ENCODE peak calls at places on chromosomes 2 and 18, in ten cellular contexts. V is fibroblast of mammary gland, O is spleen, U is SK-N-SH, J is left ventricle myocardium inferior, M is choroid plexus epithelial cell, X is astrocyte of the spinal cord, P is thoracic aorta, W is right atrium auricular region, T is lower lobe of right lung. G is an unnamed sample.

GRCh38 chr2:134282638-134283400 is 28.9 kb downstream of the MGAT5 start:
- DNase-seq in V (no peak), O (no peak), U (no peak), J (no peak), M (no peak), X (no peak), P (no peak), W (no peak), T (no peak), G (no peak)

GRCh38 chr2:158457092-158457825 is 507 bp downstream of the PKP4 start:
- DNase-seq in V (peak), O (peak), U (peak), J (peak), M (peak), X (peak), P (no peak), W (no peak), T (peak), G (peak)

GRCh38 chr2:43387092-43388062 is 161.0 kb upstream of the ZFP36L2 start:
- DNase-seq in V (peak), O (no peak), U (no peak), J (no peak), M (peak), X (peak), P (no peak), W (no peak), T (no peak), G (no peak)

GRCh38 chr2:85999131-85999831 is 106.4 kb downstream of the POLR1A start:
- DNase-seq in V (no peak), O (peak), U (no peak), J (no peak), M (peak), X (peak), P (no peak), W (no peak), T (no peak), G (no peak)

GRCh38 chr2:98356729-98357128 is 10.5 kb downstream of the CNGA3 start:
- DNase-seq in V (no peak), O (no peak), U (no peak), J (no peak), M (no peak), X (no peak), P (no peak), W (no peak), T (no peak), G (no peak)

GRCh38 chr2:102144128-102144527 is 1.6 kb downstream of the IL1R1 start:
- DNase-seq in V (peak), O (no peak), U (no peak), J (no peak), M (peak), X (no peak), P (no peak), W (no peak), T (no peak), G (no peak)

GRCh38 chr2:8515390-8515761 is 166.5 kb upstream of the ID2 start:
- DNase-seq in V (no peak), O (peak), U (no peak), J (no peak), M (no peak), X (no peak), P (no peak), W (no peak), T (no peak), G (no peak)

GRCh38 chr18:26540041-26540628 is 8.2 kb downstream of the KCTD1 start:
- DNase-seq in V (peak), O (no peak), U (no peak), J (no peak), M (no peak), X (no peak), P (no peak), W (no peak), T (no peak), G (no peak)

GRCh38 chr2:122070241-122070731 is 314.8 kb downstream of the TSN start:
- DNase-seq in V (no peak), O (no peak), U (no peak), J (no peak), M (peak), X (peak), P (no peak), W (no peak), T (no peak), G (no peak)

GRCh38 chr18:44599409-44599808 is 81.3 kb upstream of the SETBP1 start:
- DNase-seq in V (peak), O (no peak), U (no peak), J (peak), M (peak), X (peak), P (no peak), W (peak), T (no peak), G (no peak)

GRCh38 chr2:68734688-68735525 is at the start of gene ARHGAP25:
- DNase-seq in V (no peak), O (no peak), U (no peak), J (no peak), M (no peak), X (no peak), P (no peak), W (no peak), T (no peak), G (no peak)

GRCh38 chr2:160484859-160485520 is 8.6 kb downstream of the RBMS1 start:
- DNase-seq in V (no peak), O (no peak), U (no peak), J (no peak), M (no peak), X (no peak), P (no peak), W (no peak), T (no peak), G (no peak)

GRCh38 chr2:100247256-100248043 is 74.9 kb downstream of the LONRF2 start:
- DNase-seq in V (no peak), O (peak), U (no peak), J (no peak), M (no peak), X (no peak), P (no peak), W (no peak), T (no peak), G (no peak)

GRCh38 chr18:44229693-44230108 is 451.0 kb upstream of the SETBP1 start:
- DNase-seq in V (peak), O (no peak), U (peak), J (peak), M (peak), X (peak), P (peak), W (peak), T (peak), G (peak)

GRCh38 chr2:237451582-237452469 is 35.2 kb upstream of the MLPH start:
- DNase-seq in V (peak), O (no peak), U (peak), J (no peak), M (peak), X (no peak), P (no peak), W (no peak), T (no peak), G (no peak)
- TF ChIP-seq CTCF in V (peak), O (no peak), U (peak), J (peak), M (peak), X (peak), P (no peak), W (no peak), T (no peak), G (no peak)

GRCh38 chr18:36424741-36425142 is 127.2 kb downstream of the FHOD3 start:
- DNase-seq in V (no peak), O (no peak), U (peak), J (no peak), M (no peak), X (no peak), P (no peak), W (no peak), T (no peak), G (no peak)
- TF ChIP-seq CTCF in V (no peak), O (no peak), U (no peak), J (no peak), M (no peak), X (no peak), P (no peak), W (no peak), T (no peak), G (no peak)

DNA sequence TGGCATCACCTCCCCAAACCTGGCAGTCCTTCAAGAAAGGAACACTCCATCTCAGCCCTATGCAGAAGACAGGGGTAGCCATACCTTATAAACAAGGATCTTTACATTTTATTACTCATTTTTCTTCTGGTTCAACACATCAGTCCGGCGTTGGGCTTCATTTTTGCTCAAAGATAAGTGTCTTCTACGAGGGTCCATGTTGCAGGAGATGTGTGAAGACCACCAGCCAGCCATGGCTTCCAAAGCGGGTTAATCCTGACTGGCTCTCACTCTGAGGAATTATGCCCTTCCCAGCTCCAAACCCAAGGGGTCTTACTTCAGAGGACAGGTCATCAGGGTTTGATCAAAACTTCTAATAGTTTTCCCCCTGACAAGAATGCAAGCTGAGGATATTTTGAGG is 23.9 kb upstream of the GNAL start:
- DNase-seq in V (no peak), O (no peak), U (no peak), J (no peak), M (no peak), X (no peak), P (no peak), W (no peak), T (no peak), G (no peak)
- TF ChIP-seq CTCF in V (no peak), O (no peak), U (no peak), J (no peak), M (no peak), X (no peak), P (no peak), W (no peak), T (no peak), G (no peak)

DNA sequence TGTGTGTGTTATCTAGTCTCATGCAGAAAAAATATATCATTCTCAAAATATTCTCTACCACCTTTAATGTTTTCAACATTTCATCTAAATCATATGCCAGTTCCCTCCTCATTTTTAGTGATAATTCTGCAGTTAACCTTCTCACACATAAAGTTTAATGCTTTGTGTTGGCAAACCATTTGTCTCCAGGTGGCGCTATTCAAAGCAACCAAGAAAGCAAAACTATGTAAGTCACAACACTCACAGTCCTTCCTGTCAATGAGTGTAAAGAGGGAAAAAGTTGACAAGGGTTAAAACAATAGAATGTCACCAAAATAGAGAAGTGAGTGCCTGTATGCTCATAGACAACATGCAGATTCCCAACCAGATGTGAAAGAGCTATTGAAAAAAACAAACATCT is 961.6 kb upstream of the LRRTM1 start:
- DNase-seq in V (no peak), O (no peak), U (no peak), J (no peak), M (no peak), X (no peak), P (no peak), W (no peak), T (no peak), G (no peak)
- TF ChIP-seq CTCF in V (no peak), O (no peak), U (peak), J (no peak), M (no peak), X (no peak), P (no peak), W (no peak), T (peak), G (no peak)

GRCh38 chr2:232368311-232368731 is 10.2 kb upstream of the ALPP start:
- DNase-seq in V (no peak), O (no peak), U (no peak), J (no peak), M (no peak), X (no peak), P (no peak), W (no peak), T (no peak), G (peak)

GRCh38 chr2:232367591-232368233 is 10.8 kb upstream of the ALPP start:
- DNase-seq in V (no peak), O (peak), U (peak), J (no peak), M (no peak), X (no peak), P (no peak), W (no peak), T (no peak), G (peak)

GRCh38 chr2:232369126-232369955 is 9.2 kb upstream of the ALPP start:
- DNase-seq in V (no peak), O (no peak), U (no peak), J (no peak), M (no peak), X (no peak), P (no peak), W (no peak), T (peak), G (peak)

GRCh38 chr2:232365621-232366321 is 12.8 kb upstream of the ALPP start:
- DNase-seq in V (no peak), O (peak), U (peak), J (no peak), M (peak), X (peak), P (no peak), W (no peak), T (no peak), G (peak)

DNA sequence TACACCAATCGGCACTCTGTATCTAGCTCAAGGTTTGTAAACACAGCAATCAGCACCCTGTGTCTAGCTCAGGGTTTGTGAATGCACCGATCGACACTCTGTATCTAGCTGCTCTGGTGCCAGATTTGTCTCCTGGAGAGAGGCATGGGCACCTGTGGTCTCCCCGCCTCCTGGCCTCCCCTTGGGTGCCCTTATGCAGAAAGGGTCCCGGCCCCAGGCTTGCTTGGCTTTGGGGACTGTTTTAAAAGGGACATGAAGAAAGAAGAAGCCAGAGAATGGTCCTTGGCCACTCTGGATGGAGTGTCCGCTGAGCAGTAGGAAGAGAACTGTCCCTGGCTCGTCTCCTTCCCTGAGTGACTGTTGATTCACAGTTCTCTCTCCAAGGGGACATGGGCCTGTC is 11.5 kb upstream of the ALPP start:
- DNase-seq in V (no peak), O (peak), U (no peak), J (no peak), M (no peak), X (no peak), P (no peak), W (no peak), T (no peak), G (peak)
- TF ChIP-seq CTCF in V (no peak), O (no peak), U (no peak), J (no peak), M (no peak), X (no peak), P (no peak), W (no peak), T (no peak), G (no peak)

GRCh38 chr2:138364554-138365162 is 136.9 kb upstream of the SPOPL start:
- DNase-seq in V (peak), O (no peak), U (no peak), J (no peak), M (peak), X (peak), P (no peak), W (no peak), T (no peak), G (no peak)
- TF ChIP-seq CTCF in V (no peak), O (no peak), U (no peak), J (no peak), M (no peak), X (no peak), P (no peak), W (no peak), T (no peak), G (no peak)

DNA sequence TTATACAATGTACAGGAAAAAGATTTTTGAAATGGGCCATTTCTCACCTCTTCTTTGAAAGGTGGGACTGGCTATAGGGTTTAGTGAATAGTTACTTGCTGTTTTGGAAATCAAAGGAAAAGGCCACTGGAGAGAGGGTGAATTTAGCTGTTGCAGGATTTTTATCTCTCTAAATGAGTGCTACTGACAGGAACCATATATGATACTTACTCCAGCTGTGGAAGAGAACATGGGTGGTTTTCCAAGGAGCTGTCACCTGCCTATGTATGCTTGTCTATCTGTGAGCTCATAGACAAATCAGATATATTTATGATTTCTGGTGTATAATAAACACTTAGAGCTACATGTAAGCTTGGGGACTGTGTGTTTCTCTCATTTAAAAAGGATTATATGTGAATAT is 430.4 kb downstream of the MTX2 start:
- DNase-seq in V (no peak), O (no peak), U (no peak), J (no peak), M (no peak), X (no peak), P (no peak), W (no peak), T (no peak), G (no peak)
- TF ChIP-seq CTCF in V (no peak), O (no peak), U (no peak), J (no peak), M (no peak), X (no peak), P (no peak), W (no peak), T (no peak), G (no peak)

GRCh38 chr18:80200171-80200931 is 47.0 kb downstream of the PARD6G start:
- DNase-seq in V (no peak), O (no peak), U (no peak), J (no peak), M (peak), X (no peak), P (no peak), W (peak), T (no peak), G (peak)
- TF ChIP-seq CTCF in V (no peak), O (no peak), U (no peak), J (peak), M (peak), X (peak), P (no peak), W (no peak), T (peak), G (peak)

GRCh38 chr2:49110571-49111315 is 43.6 kb downstream of the FSHR start:
- DNase-seq in V (no peak), O (no peak), U (no peak), J (no peak), M (no peak), X (no peak), P (no peak), W (no peak), T (no peak), G (no peak)
- TF ChIP-seq CTCF in V (no peak), O (no peak), U (no peak), J (no peak), M (no peak), X (no peak), P (no peak), W (no peak), T (no peak), G (no peak)

DNA sequence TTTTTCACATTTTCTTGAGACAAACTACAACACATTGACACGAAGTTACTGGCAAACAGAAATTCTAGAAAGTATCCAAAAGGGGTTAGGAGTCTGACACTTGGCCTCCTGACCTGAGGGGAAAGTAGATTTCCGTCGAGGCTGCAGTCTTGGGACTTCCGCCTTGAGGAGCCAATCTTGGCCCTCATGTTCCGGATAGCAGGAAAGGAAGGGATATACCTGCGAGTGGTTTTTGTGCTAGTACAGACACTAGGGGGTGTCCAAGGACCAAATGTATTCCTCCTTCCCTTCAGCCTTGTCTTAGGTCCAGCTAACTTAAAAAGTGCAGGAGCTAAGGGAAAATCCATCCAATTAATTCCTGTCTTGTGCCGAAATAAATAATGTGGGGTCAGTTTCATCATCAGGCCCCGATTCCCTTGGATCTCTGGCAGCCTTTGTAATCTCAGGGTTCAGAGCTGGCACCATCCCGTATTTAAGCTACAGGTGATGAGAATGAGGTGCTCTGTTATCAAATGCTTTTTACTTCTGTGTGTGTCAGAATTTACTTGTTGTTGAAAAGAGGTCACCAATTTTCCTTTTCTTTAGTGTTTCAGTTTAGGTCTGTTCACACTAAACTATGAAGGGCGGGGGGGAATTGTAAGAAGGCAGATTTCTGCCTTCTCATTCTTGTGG is 330.2 kb upstream of the FANCL start:
- DNase-seq in V (peak), O (no peak), U (peak), J (no peak), M (peak), X (peak), P (no peak), W (no peak), T (no peak), G (no peak)
- TF ChIP-seq CTCF in V (peak), O (peak), U (peak), J (peak), M (peak), X (peak), P (no peak), W (no peak), T (peak), G (peak)